ENCODE peak calls at places on chromosomes 3 and 15, in four cellular contexts. One of them, this sample, is unnamed.

GRCh38 chr15:73930371-73930770 is 4.1 kb downstream of the LOXL1 start:
- DNase-seq in CD4-positive, alpha-beta T cell: no peak
- DNase-seq in pancreas: no peak
- DNase-seq in NCI-H345: no peak
- DNase-seq in this sample: no peak

GRCh38 chr3:14914777-14915113 is 32.6 kb upstream of the NR2C2 start:
- DNase-seq in pancreas: no peak
- DNase-seq in CD4-positive, alpha-beta T cell: no peak
- DNase-seq in NCI-H345: no peak
- DNase-seq in this sample: no peak

GRCh38 chr15:90022905-90023700 is 22.0 kb downstream of the ZNF710 start:
- DNase-seq in NCI-H345: no peak
- DNase-seq in pancreas: no peak
- DNase-seq in CD4-positive, alpha-beta T cell: no peak
- DNase-seq in this sample: no peak

GRCh38 chr3:141366285-141367037 is 1.8 kb upstream of the ZBTB38 start:
- DNase-seq in pancreas: peak
- DNase-seq in CD4-positive, alpha-beta T cell: no peak
- DNase-seq in NCI-H345: no peak
- DNase-seq in this sample: no peak

GRCh38 chr15:35696767-35697231 is 150.8 kb upstream of the DPH6 start:
- DNase-seq in NCI-H345: no peak
- DNase-seq in pancreas: no peak
- DNase-seq in CD4-positive, alpha-beta T cell: no peak
- DNase-seq in this sample: no peak

GRCh38 chr3:101779808-101780366 is 876 bp downstream of the NXPE3 start:
- DNase-seq in NCI-H345: no peak
- DNase-seq in pancreas: no peak
- DNase-seq in CD4-positive, alpha-beta T cell: no peak
- DNase-seq in this sample: peak

GRCh38 chr3:147267431-147267830 is 138.9 kb downstream of the ZIC4 start:
- DNase-seq in CD4-positive, alpha-beta T cell: no peak
- DNase-seq in NCI-H345: no peak
- DNase-seq in pancreas: no peak
- DNase-seq in this sample: no peak

GRCh38 chr15:50685191-50685975 is 1.2 kb downstream of the TRPM7 start:
- DNase-seq in pancreas: no peak
- DNase-seq in NCI-H345: no peak
- DNase-seq in CD4-positive, alpha-beta T cell: no peak
- DNase-seq in this sample: no peak

GRCh38 chr3:54191997-54192396 is 69.6 kb downstream of the CACNA2D3 start:
- DNase-seq in NCI-H345: peak
- DNase-seq in pancreas: no peak
- DNase-seq in CD4-positive, alpha-beta T cell: no peak
- DNase-seq in this sample: no peak

GRCh38 chr15:24985224-24985623 is 30.4 kb downstream of the SNRPN start:
- DNase-seq in NCI-H345: no peak
- DNase-seq in pancreas: no peak
- DNase-seq in CD4-positive, alpha-beta T cell: no peak
- DNase-seq in this sample: no peak

GRCh38 chr3:11238057-11238456 is 34.1 kb upstream of the ATG7 start:
- DNase-seq in NCI-H345: no peak
- DNase-seq in CD4-positive, alpha-beta T cell: no peak
- DNase-seq in pancreas: no peak
- DNase-seq in this sample: no peak

GRCh38 chr3:39765575-39765974 is 43.8 kb upstream of the MYRIP start:
- DNase-seq in pancreas: no peak
- DNase-seq in NCI-H345: no peak
- DNase-seq in CD4-positive, alpha-beta T cell: no peak
- DNase-seq in this sample: no peak

GRCh38 chr15:84937144-84937543 is 44.5 kb upstream of the PDE8A start:
- DNase-seq in NCI-H345: peak
- DNase-seq in CD4-positive, alpha-beta T cell: no peak
- DNase-seq in pancreas: no peak
- DNase-seq in this sample: no peak